ENCODE peak calls at places on chromosomes 11 and 22, in seven cellular contexts. V is mesendoderm, E is H9, T is H1, Y is IMR-90, N is neuronal stem cell, K is trophoblast cell. D is an unnamed sample.

GRCh38 chr11:85718991-85719807 is 33.2 kb upstream of the CCDC89 start:
- DNase-seq in V (peak; percentile 97), E (peak; percentile 63), T (peak; percentile 31), Y (peak; percentile 100), N (peak; percentile 64), K (peak; percentile 83), D (peak; percentile 93)

GRCh38 chr11:34654491-34655334 is 33.8 kb downstream of the EHF start:
- DNase-seq in V (peak; percentile 90), E (peak; percentile 51), T (no peak), Y (peak; percentile 66), N (no peak), K (no peak), D (peak; percentile 77)

GRCh38 chr11:69131644-69132300 is 24.0 kb upstream of the SMIM38 start:
- DNase-seq in V (peak; percentile 96), E (peak; percentile 92), T (peak; percentile 81), Y (peak; percentile 70), N (peak; percentile 76), K (peak; percentile 87), D (peak; percentile 68)

GRCh38 chr11:2442554-2442953 is 1.8 kb downstream of the TRPM5 start:
- DNase-seq in V (no peak), E (no peak), T (no peak), Y (no peak), N (no peak), K (no peak), D (no peak)

GRCh38 chr11:102940714-102941588 is 14.6 kb downstream of the MMP13 start:
- DNase-seq in V (peak; percentile 84), E (peak; percentile 59), T (peak; percentile 7), Y (peak; percentile 73), N (peak; percentile 64), K (peak; percentile 47), D (peak; percentile 76)

GRCh38 chr11:8344346-8344745 is 80.7 kb upstream of the LMO1 start:
- DNase-seq in V (no peak), E (no peak), T (no peak), Y (no peak), N (no peak), K (no peak), D (no peak)

GRCh38 chr11:110069158-110069737 is 23.9 kb upstream of the ZC3H12C start:
- DNase-seq in V (no peak), E (no peak), T (no peak), Y (peak; percentile 88), N (no peak), K (no peak), D (peak; percentile 89)

GRCh38 chr11:71330996-71331395 is 78.6 kb upstream of the SHANK2 start:
- DNase-seq in V (no peak), E (no peak), T (no peak), Y (no peak), N (no peak), K (no peak), D (no peak)

GRCh38 chr11:2120359-2121100 is 18.7 kb downstream of the IGF2 start:
- DNase-seq in V (peak; percentile 88), E (no peak), T (no peak), Y (no peak), N (no peak), K (no peak), D (no peak)

GRCh38 chr22:37764622-37765021 is 43.1 kb upstream of the GCAT start:
- DNase-seq in V (no peak), E (no peak), T (no peak), Y (no peak), N (no peak), K (no peak), D (no peak)

GRCh38 chr22:39665661-39666431 is 95.3 kb downstream of the CACNA1I start:
- DNase-seq in V (no peak), E (no peak), T (no peak), Y (no peak), N (no peak), K (no peak), D (no peak)
- H2BK5ac ChIP-seq in V (no peak overlapping the region), E (no peak overlapping the region), T (peak overlapping the region; percentile 78), Y (no peak overlapping the region), N (no peak overlapping the region), K (no peak overlapping the region), D (no peak overlapping the region)

DNA sequence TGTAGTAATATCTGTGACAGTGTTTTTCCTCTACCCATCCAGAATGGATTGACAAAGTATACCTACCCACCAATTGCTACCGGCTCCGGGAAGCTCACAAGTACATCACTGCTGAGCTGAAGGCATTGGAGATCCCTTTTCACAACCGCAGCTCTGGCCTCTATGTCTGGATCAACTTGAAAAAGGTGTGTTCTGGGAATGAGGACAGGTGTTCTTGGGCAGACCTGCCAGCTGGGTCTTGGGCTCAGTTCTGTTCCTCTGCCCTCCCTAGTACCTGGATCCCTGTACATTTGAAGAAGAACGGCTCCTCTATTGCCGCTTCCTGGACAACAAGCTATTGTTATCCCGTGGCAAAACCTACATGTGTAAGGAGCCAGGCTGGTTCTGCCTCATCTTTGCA is 7.8 kb upstream of the ACCS start:
- DNase-seq in V (no peak), E (no peak), T (no peak), Y (no peak), N (no peak), K (no peak), D (no peak)
- H2BK5ac ChIP-seq in V (no peak overlapping the region), E (no peak overlapping the region), T (no peak overlapping the region), Y (no peak overlapping the region), N (no peak overlapping the region), K (no peak overlapping the region), D (no peak overlapping the region)

DNA sequence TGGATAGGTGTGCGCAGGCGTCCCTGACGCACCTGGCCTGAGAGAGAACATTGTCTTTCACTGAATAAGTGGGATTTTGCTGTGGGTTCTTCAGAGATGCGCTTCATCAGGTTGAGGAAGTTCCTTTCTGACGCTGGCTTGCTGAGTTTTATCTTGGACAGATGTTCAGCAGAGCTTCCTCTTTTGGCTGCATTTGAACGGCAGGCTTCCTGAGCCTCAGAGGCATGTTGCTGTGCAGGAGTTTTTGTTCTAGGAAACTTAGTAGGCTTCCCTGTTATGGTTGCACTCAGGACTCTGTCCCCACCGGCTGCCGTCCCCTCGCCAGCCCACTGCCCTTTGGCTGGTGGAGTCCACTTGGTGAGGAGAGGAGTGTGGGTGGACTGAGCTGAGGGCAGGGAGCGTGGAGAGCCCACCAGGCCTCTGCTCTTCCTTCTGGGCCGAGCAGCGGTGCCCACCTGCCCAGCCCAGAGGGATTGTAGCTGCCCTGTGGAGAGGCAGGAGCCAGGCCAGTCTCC is 17.2 kb downstream of the FRMD8 start:
- DNase-seq in V (no peak), E (no peak), T (no peak), Y (no peak), N (no peak), K (no peak), D (no peak)
- H2BK5ac ChIP-seq in V (no peak overlapping the region), E (no peak overlapping the region), T (no peak overlapping the region), Y (no peak overlapping the region), N (no peak overlapping the region), K (no peak overlapping the region), D (no peak overlapping the region)

DNA sequence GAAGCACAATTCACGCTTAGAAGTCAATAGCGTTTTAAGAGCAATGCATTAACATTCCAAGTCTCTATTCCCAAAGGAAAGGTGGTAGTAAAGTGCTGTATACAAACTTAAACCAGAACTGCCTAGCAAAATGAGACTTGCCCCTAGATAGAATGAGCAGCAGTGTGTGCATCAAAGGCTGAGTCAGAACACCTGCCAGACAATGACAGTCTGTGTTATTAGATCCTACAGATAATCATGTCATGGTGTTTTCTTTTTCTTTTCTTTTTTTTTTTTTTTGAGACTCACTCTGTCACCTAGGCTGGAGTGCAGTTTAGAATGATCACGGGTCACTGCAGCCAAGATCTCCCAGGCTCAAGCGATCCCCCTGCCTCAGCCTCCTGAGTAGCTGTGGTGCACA is 1.6 kb downstream of the RTCB start:
- DNase-seq in V (no peak), E (no peak), T (no peak), Y (no peak), N (no peak), K (peak; percentile 30), D (no peak)
- H2BK5ac ChIP-seq in V (no peak overlapping the region), E (no peak overlapping the region), T (no peak overlapping the region), Y (no peak overlapping the region), N (no peak overlapping the region), K (no peak overlapping the region), D (no peak overlapping the region)

GRCh38 chr11:119827113-119827512 is 98.1 kb upstream of the NECTIN1 start:
- DNase-seq in V (no peak), E (no peak), T (no peak), Y (no peak), N (no peak), K (no peak), D (no peak)

GRCh38 chr11:119828819-119829218 is 99.8 kb upstream of the NECTIN1 start:
- DNase-seq in V (peak; percentile 40), E (no peak), T (no peak), Y (no peak), N (no peak), K (no peak), D (no peak)

GRCh38 chr11:119828011-119828410 is 99.0 kb upstream of the NECTIN1 start:
- DNase-seq in V (no peak), E (no peak), T (no peak), Y (no peak), N (no peak), K (no peak), D (no peak)

GRCh38 chr11:119823077-119823476 is 94.1 kb upstream of the NECTIN1 start:
- DNase-seq in V (no peak), E (no peak), T (no peak), Y (no peak), N (no peak), K (no peak), D (no peak)
- H2BK5ac ChIP-seq in V (no peak overlapping the region), E (no peak overlapping the region), T (no peak overlapping the region), Y (no peak overlapping the region), N (no peak overlapping the region), K (no peak overlapping the region), D (no peak overlapping the region)

GRCh38 chr22:30288414-30289125 is 735 bp downstream of the CASTOR1 start:
- DNase-seq in V (peak; percentile 12), E (no peak), T (no peak), Y (no peak), N (peak; percentile 8), K (no peak), D (no peak)
- H2BK5ac ChIP-seq in V (no peak overlapping the region), E (no peak overlapping the region), T (no peak overlapping the region), Y (no peak overlapping the region), N (peak overlapping the region; percentile 26), K (peak overlapping the region; percentile 81), D (peak overlapping the region; percentile 48)